ENCODE peak calls at places on chromosomes 16 and 17, in seven cellular contexts. One of them, this sample, is unnamed.

GRCh38 chr17:83103200-83103937 is 24.0 kb downstream of the METRNL start:
- DNase-seq in adrenal gland: peak
- DNase-seq in stimulated activated CD4-positive, alpha-beta T cell treated with anti-CD3 and anti-CD28 coated beads, Interleukin-15, amount 100 ng/mL, for 24 hours: peak
- DNase-seq in A172: no peak
- DNase-seq in BE2C: no peak
- DNase-seq in heart right ventricle: peak
- DNase-seq in HT-29: peak
- DNase-seq in this sample: no peak

GRCh38 chr16:89860747-89861304 is 12.6 kb upstream of the TCF25 start:
- DNase-seq in heart right ventricle: peak
- DNase-seq in HT-29: peak
- DNase-seq in adrenal gland: peak
- DNase-seq in BE2C: peak
- DNase-seq in stimulated activated CD4-positive, alpha-beta T cell treated with anti-CD3 and anti-CD28 coated beads, Interleukin-15, amount 100 ng/mL, for 24 hours: peak
- DNase-seq in A172: peak
- DNase-seq in this sample: no peak

GRCh38 chr17:13031718-13032350 is 14.0 kb upstream of the ELAC2 start:
- DNase-seq in stimulated activated CD4-positive, alpha-beta T cell treated with anti-CD3 and anti-CD28 coated beads, Interleukin-15, amount 100 ng/mL, for 24 hours: peak
- DNase-seq in HT-29: peak
- DNase-seq in A172: peak
- DNase-seq in BE2C: peak
- DNase-seq in heart right ventricle: peak
- DNase-seq in adrenal gland: peak
- DNase-seq in this sample: peak

GRCh38 chr16:89841275-89841674 is 13.0 kb downstream of the SPIRE2 start:
- DNase-seq in A172: no peak
- DNase-seq in HT-29: no peak
- DNase-seq in BE2C: no peak
- DNase-seq in heart right ventricle: no peak
- DNase-seq in stimulated activated CD4-positive, alpha-beta T cell treated with anti-CD3 and anti-CD28 coated beads, Interleukin-15, amount 100 ng/mL, for 24 hours: peak
- DNase-seq in adrenal gland: no peak
- DNase-seq in this sample: no peak

GRCh38 chr17:11935734-11936406 is 61.4 kb downstream of the ZNF18 start:
- DNase-seq in BE2C: peak
- DNase-seq in stimulated activated CD4-positive, alpha-beta T cell treated with anti-CD3 and anti-CD28 coated beads, Interleukin-15, amount 100 ng/mL, for 24 hours: peak
- DNase-seq in A172: peak
- DNase-seq in adrenal gland: peak
- DNase-seq in heart right ventricle: peak
- DNase-seq in HT-29: peak
- DNase-seq in this sample: no peak

GRCh38 chr16:56321571-56321970 is 103.8 kb downstream of the AMFR start:
- DNase-seq in heart right ventricle: no peak
- DNase-seq in adrenal gland: no peak
- DNase-seq in HT-29: no peak
- DNase-seq in stimulated activated CD4-positive, alpha-beta T cell treated with anti-CD3 and anti-CD28 coated beads, Interleukin-15, amount 100 ng/mL, for 24 hours: no peak
- DNase-seq in A172: no peak
- DNase-seq in BE2C: no peak
- DNase-seq in this sample: no peak

GRCh38 chr17:5282639-5283217 is 644 bp downstream of the RABEP1 start:
- DNase-seq in adrenal gland: peak
- DNase-seq in HT-29: peak
- DNase-seq in heart right ventricle: peak
- DNase-seq in A172: no peak
- DNase-seq in BE2C: peak
- DNase-seq in stimulated activated CD4-positive, alpha-beta T cell treated with anti-CD3 and anti-CD28 coated beads, Interleukin-15, amount 100 ng/mL, for 24 hours: peak
- DNase-seq in this sample: no peak

GRCh38 chr17:81163703-81164413 is 1.4 kb upstream of the PVALEF start:
- DNase-seq in heart right ventricle: no peak
- DNase-seq in BE2C: peak
- DNase-seq in HT-29: no peak
- DNase-seq in adrenal gland: no peak
- DNase-seq in stimulated activated CD4-positive, alpha-beta T cell treated with anti-CD3 and anti-CD28 coated beads, Interleukin-15, amount 100 ng/mL, for 24 hours: no peak
- DNase-seq in A172: no peak
- DNase-seq in this sample: no peak

GRCh38 chr16:11470676-11471415 is 115.9 kb downstream of the LITAF start:
- DNase-seq in HT-29: no peak
- DNase-seq in BE2C: no peak
- DNase-seq in A172: no peak
- DNase-seq in heart right ventricle: no peak
- DNase-seq in stimulated activated CD4-positive, alpha-beta T cell treated with anti-CD3 and anti-CD28 coated beads, Interleukin-15, amount 100 ng/mL, for 24 hours: no peak
- DNase-seq in adrenal gland: no peak
- DNase-seq in this sample: no peak

GRCh38 chr16:73365010-73365409 is 317.1 kb upstream of the ZFHX3 start:
- DNase-seq in heart right ventricle: peak
- DNase-seq in stimulated activated CD4-positive, alpha-beta T cell treated with anti-CD3 and anti-CD28 coated beads, Interleukin-15, amount 100 ng/mL, for 24 hours: no peak
- DNase-seq in adrenal gland: peak
- DNase-seq in HT-29: no peak
- DNase-seq in BE2C: peak
- DNase-seq in A172: peak
- DNase-seq in this sample: no peak

GRCh38 chr16:66475232-66475631 is 48.1 kb downstream of the BEAN1 start:
- DNase-seq in HT-29: no peak
- DNase-seq in A172: no peak
- DNase-seq in adrenal gland: no peak
- DNase-seq in heart right ventricle: no peak
- DNase-seq in BE2C: no peak
- DNase-seq in stimulated activated CD4-positive, alpha-beta T cell treated with anti-CD3 and anti-CD28 coated beads, Interleukin-15, amount 100 ng/mL, for 24 hours: no peak
- DNase-seq in this sample: no peak

GRCh38 chr17:77881545-77881944 is 77.0 kb upstream of the TNRC6C start:
- DNase-seq in adrenal gland: peak
- DNase-seq in BE2C: peak
- DNase-seq in stimulated activated CD4-positive, alpha-beta T cell treated with anti-CD3 and anti-CD28 coated beads, Interleukin-15, amount 100 ng/mL, for 24 hours: peak
- DNase-seq in HT-29: no peak
- DNase-seq in A172: peak
- DNase-seq in heart right ventricle: peak
- DNase-seq in this sample: no peak

GRCh38 chr17:68424861-68425260 is 32.4 kb downstream of the WIPI1 start:
- DNase-seq in HT-29: no peak
- DNase-seq in BE2C: no peak
- DNase-seq in adrenal gland: no peak
- DNase-seq in A172: no peak
- DNase-seq in heart right ventricle: no peak
- DNase-seq in stimulated activated CD4-positive, alpha-beta T cell treated with anti-CD3 and anti-CD28 coated beads, Interleukin-15, amount 100 ng/mL, for 24 hours: no peak
- DNase-seq in this sample: no peak

GRCh38 chr17:67043283-67043682 is 1.1 kb upstream of the CACNG1 start:
- DNase-seq in stimulated activated CD4-positive, alpha-beta T cell treated with anti-CD3 and anti-CD28 coated beads, Interleukin-15, amount 100 ng/mL, for 24 hours: no peak
- DNase-seq in BE2C: no peak
- DNase-seq in heart right ventricle: no peak
- DNase-seq in HT-29: peak
- DNase-seq in A172: no peak
- DNase-seq in adrenal gland: no peak
- DNase-seq in this sample: no peak

GRCh38 chr17:48554412-48555090 is 9.6 kb upstream of the HOXB2 start:
- DNase-seq in HT-29: no peak
- DNase-seq in adrenal gland: no peak
- DNase-seq in heart right ventricle: no peak
- DNase-seq in BE2C: no peak
- DNase-seq in stimulated activated CD4-positive, alpha-beta T cell treated with anti-CD3 and anti-CD28 coated beads, Interleukin-15, amount 100 ng/mL, for 24 hours: no peak
- DNase-seq in A172: no peak
- DNase-seq in this sample: no peak

GRCh38 chr17:8326591-8327583 is 12.8 kb upstream of the ODF4 start:
- DNase-seq in HT-29: no peak
- DNase-seq in A172: no peak
- DNase-seq in adrenal gland: peak
- DNase-seq in stimulated activated CD4-positive, alpha-beta T cell treated with anti-CD3 and anti-CD28 coated beads, Interleukin-15, amount 100 ng/mL, for 24 hours: peak
- DNase-seq in heart right ventricle: peak
- DNase-seq in BE2C: peak
- DNase-seq in this sample: peak